ENCODE peak calls at places on chromosomes 5 and 9, in four cellular contexts. I is H1, B is K562, A is HCT116. U is an unnamed sample.

GRCh38 chr5:16137177-16137576 is 42.4 kb downstream of the MARCHF11 start:
- DNase-seq in I (no peak), B (no peak), A (no peak), U (no peak)

GRCh38 chr5:96703384-96703910 is 41.3 kb downstream of the CAST start:
- DNase-seq in I (no peak), B (no peak), A (no peak), U (no peak)

GRCh38 chr5:151739939-151740335 is 18.5 kb downstream of the ATOX1 start:
- DNase-seq in I (no peak), B (no peak), A (no peak), U (no peak)

GRCh38 chr9:19577411-19577810 is 168.6 kb downstream of the ACER2 start:
- DNase-seq in I (no peak), B (no peak), A (no peak), U (no peak)

GRCh38 chr5:170860415-170860814 is 1.4 kb upstream of the RANBP17 start:
- DNase-seq in I (no peak), B (no peak), A (no peak), U (no peak)

GRCh38 chr5:143033535-143034260 is 263.5 kb downstream of the ARHGAP26 start:
- DNase-seq in I (no peak), B (no peak), A (peak), U (no peak)

GRCh38 chr5:128174951-128175350 is 91.4 kb downstream of the SLC12A2 start:
- DNase-seq in I (no peak), B (no peak), A (no peak), U (no peak)

GRCh38 chr9:95815153-95815552 is 60.3 kb upstream of the ERCC6L2 start:
- DNase-seq in I (no peak), B (peak), A (no peak), U (no peak)

GRCh38 chr9:89674667-89675402 is 70.0 kb downstream of the GADD45G start:
- DNase-seq in I (peak), B (no peak), A (no peak), U (no peak)

GRCh38 chr5:67897980-67898379 is 317.6 kb upstream of the PIK3R1 start:
- DNase-seq in I (no peak), B (no peak), A (no peak), U (no peak)

GRCh38 chr5:83563631-83564030 is 92.1 kb downstream of the VCAN start:
- DNase-seq in I (no peak), B (no peak), A (no peak), U (peak)

GRCh38 chr5:85293139-85293785 is 908.6 kb upstream of the EDIL3 start:
- DNase-seq in I (no peak), B (no peak), A (no peak), U (peak)

GRCh38 chr9:134236001-134236421 is 71.6 kb upstream of the RNU6ATAC start:
- DNase-seq in I (no peak), B (no peak), A (no peak), U (no peak)

GRCh38 chr5:160088805-160089204 is 30.4 kb downstream of the PWWP2A start:
- DNase-seq in I (no peak), B (no peak), A (no peak), U (no peak)

GRCh38 chr9:137030006-137030405 is 1.9 kb downstream of the FUT7 start:
- DNase-seq in I (no peak), B (no peak), A (no peak), U (no peak)

GRCh38 chr9:137029058-137029922 is 1.3 kb upstream of the ABCA2 start:
- DNase-seq in I (no peak), B (peak), A (no peak), U (peak)

GRCh38 chr9:137031904-137032639 is at the start of gene FUT7:
- DNase-seq in I (no peak), B (no peak), A (no peak), U (no peak)

GRCh38 chr9:137030931-137031527 is 859 bp downstream of the FUT7 start:
- DNase-seq in I (no peak), B (no peak), A (no peak), U (no peak)

DNA sequence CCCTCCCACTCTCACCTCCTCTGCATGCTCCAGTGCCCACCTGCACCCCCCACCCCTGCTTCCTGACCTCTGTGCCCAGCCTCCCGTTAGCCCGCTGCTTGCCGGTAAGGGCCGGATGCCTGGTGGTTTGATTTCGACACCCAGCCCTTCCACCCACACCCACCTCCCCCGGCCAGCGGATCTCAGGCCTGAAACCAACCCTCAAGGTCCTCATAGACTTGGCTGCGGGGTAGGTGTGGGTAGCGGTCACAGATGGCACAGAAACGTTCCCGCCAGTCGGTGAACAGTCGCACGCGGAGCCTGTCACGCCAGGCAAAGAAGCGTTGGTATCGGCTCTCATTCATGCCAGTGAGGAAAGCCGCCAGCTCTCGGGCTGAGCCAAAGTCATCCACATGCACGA is 1.4 kb downstream of the FUT7 start:
- DNase-seq in I (no peak), B (no peak), A (no peak), U (no peak)
- TF ChIP-seq JUND in I (no peak), B (no peak), A (no peak), U (no peak)

GRCh38 chr9:80874276-80874675 is 815.1 kb downstream of the TLE1 start:
- DNase-seq in I (no peak), B (no peak), A (no peak), U (no peak)
- TF ChIP-seq JUND in I (no peak), B (no peak), A (no peak), U (no peak)

DNA sequence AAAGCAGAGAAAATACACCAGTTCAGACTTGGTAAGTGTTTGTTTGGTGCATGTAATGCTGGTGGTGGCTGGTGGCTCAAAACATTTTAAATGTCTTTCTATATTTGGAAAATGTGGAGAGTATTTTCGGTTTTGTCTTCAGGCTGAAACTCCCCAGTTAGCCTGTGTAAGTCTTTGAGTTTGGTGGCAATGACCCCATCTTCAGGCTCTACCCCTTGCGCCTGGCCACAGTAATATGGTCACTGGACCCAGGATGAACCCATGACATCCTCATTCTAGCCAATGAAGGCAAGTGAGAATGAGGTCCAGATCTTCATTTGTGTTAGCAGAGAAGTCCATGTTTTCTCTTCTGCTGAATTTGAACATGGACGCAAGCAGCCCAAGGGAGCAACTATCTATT is 422.6 kb downstream of the BRINP1 start:
- DNase-seq in I (no peak), B (no peak), A (no peak), U (no peak)
- TF ChIP-seq JUND in I (no peak), B (no peak), A (no peak), U (no peak)

GRCh38 chr9:121714075-121714705 is 62.8 kb downstream of the DAB2IP start:
- DNase-seq in I (no peak), B (no peak), A (no peak), U (no peak)

GRCh38 chr9:121714873-121715272 is 63.4 kb downstream of the DAB2IP start:
- DNase-seq in I (no peak), B (no peak), A (no peak), U (no peak)

GRCh38 chr9:121711281-121711680 is 59.8 kb downstream of the DAB2IP start:
- DNase-seq in I (no peak), B (no peak), A (no peak), U (no peak)

GRCh38 chr9:121717141-121717749 is 65.8 kb downstream of the DAB2IP start:
- DNase-seq in I (no peak), B (no peak), A (no peak), U (no peak)

DNA sequence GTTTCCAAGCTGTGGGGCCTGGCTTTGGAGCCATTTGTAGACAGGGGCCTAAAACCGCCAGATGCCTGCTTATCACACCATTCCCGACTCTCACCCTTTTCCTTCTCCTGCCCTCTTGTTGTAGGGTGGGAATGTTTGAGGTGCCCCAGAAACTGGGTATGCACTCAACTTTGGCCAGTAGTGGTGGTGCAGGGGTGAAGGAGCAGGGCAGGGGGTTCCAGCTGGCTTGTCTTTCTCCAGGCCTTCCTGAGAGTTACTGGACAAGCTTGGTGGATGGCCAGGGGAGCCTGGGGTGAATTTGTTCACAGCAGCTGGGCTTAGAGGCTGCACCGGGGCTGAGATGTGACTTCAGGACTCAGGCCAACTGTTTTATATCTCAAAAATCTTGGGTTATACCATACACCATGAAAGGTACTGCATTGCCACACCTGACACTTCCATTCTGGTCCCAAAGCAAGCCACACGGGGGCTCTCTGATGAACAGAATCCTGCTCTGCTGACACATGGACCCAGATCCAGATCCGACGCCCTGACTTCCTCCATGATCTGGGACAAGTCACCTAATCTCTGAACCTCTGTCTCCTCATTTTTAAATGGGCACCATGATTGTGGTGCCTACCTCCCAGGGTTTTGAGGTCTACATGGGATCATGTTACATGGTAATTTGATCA is 62.1 kb downstream of the DAB2IP start:
- DNase-seq in I (no peak), B (no peak), A (no peak), U (no peak)
- TF ChIP-seq JUND in I (no peak), B (no peak), A (no peak), U (no peak)

DNA sequence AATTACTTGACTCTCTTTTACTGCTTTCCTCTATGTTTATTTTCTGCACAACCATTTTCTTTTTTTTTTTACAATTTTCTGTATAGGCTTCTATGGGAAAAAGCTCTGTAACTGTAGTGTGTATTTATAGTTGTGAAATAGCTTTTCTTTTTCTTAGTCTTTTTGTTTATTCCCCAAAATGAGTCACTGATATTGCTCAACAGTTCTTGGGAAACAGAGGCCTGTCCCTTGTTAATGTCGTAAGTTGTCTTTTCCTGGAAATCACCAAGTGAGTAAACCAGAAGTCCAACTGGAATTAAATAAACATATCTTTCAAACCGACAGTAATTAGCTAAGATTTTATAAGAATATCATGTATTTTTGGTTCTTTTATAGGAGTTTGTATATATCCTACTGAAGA is 325.1 kb upstream of the PRR16 start:
- DNase-seq in I (no peak), B (no peak), A (no peak), U (peak)
- TF ChIP-seq JUND in I (no peak), B (peak), A (no peak), U (no peak)

DNA sequence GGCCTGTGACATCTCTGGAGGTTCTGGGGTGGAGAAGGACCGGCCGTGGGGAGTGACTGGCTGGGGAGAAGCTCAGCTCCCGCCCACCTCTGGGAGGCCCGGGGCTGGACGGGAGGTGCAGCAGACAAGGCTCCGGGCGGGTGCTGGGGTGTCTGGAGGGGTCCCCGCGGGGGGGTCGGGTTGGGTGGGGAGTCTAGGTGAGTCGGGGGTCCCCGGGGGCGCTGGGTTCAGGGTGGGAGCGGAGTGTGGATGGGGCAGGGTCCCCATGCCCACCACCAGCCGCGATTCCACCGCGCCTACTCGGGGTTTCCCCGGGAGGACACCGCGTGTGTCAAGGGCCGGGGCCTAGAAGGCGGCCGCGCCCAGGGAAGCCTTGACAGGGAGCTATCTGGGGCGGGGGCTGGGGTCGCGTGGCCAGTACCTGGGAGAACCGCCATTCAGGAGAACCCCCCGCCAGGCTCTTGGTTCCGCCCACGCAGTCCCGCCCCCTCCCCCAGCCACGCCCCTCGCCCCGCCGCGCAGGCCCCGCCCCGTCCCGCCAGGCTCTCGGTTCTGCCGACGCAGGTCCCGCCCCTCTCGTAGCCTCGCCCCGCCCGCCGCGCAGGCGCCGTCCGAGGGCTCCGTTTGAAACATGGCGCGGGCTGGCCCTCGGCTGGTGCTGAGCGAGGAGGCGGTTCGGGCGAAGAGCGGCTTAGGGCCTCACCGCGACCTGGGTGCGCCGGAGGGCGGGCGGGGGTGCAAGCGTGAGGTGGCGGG is at the start of gene CEP72:
- DNase-seq in I (peak), B (peak), A (peak), U (peak)
- TF ChIP-seq JUND in I (no peak), B (no peak), A (no peak), U (no peak)

GRCh38 chr5:118705931-118706330 is 282.4 kb downstream of the DTWD2 start:
- DNase-seq in I (no peak), B (no peak), A (no peak), U (no peak)

DNA sequence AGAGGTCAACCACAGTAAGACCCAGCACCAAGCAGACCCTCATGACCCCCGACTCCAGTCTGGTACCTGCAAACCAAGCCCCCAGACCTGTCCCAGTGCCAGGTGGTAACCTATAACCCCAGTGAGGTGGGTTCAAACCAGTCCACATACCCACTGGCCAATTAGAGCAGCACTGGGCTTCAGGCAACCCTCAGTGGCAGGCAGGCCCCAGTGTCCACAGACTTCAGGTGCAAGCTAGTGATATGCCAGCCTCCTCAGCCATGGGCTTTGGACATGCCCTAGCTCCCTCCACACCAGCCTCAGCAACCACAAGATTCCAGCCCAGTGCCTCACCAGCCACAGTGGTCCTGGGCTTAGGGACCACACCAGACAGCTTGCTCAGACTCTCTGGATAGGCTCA is 276.6 kb downstream of the DTWD2 start:
- DNase-seq in I (no peak), B (no peak), A (no peak), U (no peak)
- TF ChIP-seq JUND in I (no peak), B (no peak), A (no peak), U (no peak)

GRCh38 chr9:91844170-91844569 is 105.9 kb downstream of the ROR2 start:
- DNase-seq in I (no peak), B (no peak), A (no peak), U (no peak)

GRCh38 chr9:91842358-91842757 is 107.7 kb downstream of the ROR2 start:
- DNase-seq in I (no peak), B (no peak), A (no peak), U (no peak)

GRCh38 chr9:91843623-91844111 is 106.4 kb downstream of the ROR2 start:
- DNase-seq in I (no peak), B (no peak), A (no peak), U (no peak)

GRCh38 chr9:91841591-91841990 is 108.4 kb downstream of the ROR2 start:
- DNase-seq in I (no peak), B (no peak), A (no peak), U (no peak)

GRCh38 chr9:91843093-91843492 is 106.9 kb downstream of the ROR2 start:
- DNase-seq in I (no peak), B (no peak), A (no peak), U (no peak)
- TF ChIP-seq JUND in I (no peak), B (no peak), A (no peak), U (no peak)